ENCODE peak calls at places on chromosomes 4 and X, in four cellular contexts. H, J, D and K are unnamed samples.

GRCh38 chrX:31499120-31499519 is 427.3 kb upstream of the FTHL17 start:
- DNase-seq in D (peak), J (no peak), H (no peak), K (no peak)

GRCh38 chr4:98092833-98093439 is 50.3 kb downstream of the STPG2 start:
- DNase-seq in J (no peak), H (no peak), D (peak), K (peak)

GRCh38 chr4:139740531-139741041 is 75.0 kb downstream of the MGST2 start:
- DNase-seq in J (no peak), H (no peak), D (peak), K (peak)

GRCh38 chr4:150368667-150369066 is 213.3 kb upstream of the MAB21L2 start:
- DNase-seq in D (no peak), H (no peak), J (no peak), K (no peak)

GRCh38 chr4:8233672-8234484 is 34.8 kb downstream of the SH3TC1 start:
- DNase-seq in D (no peak), J (no peak), H (no peak), K (no peak)

GRCh38 chrX:44871114-44871645 is 1.8 kb upstream of the KDM6A start:
- DNase-seq in H (no peak), J (no peak), D (no peak), K (no peak)

GRCh38 chr4:15232725-15233597 is 194.9 kb upstream of the C1QTNF7 start:
- DNase-seq in H (no peak), J (no peak), D (no peak), K (no peak)

GRCh38 chrX:73577368-73577767 is 14.4 kb downstream of the CHIC1 start:
- DNase-seq in D (peak), H (no peak), J (no peak), K (no peak)

GRCh38 chrX:120761810-120762209 is 113.9 kb downstream of the CT47B1 start:
- DNase-seq in H (no peak), D (peak), J (no peak), K (no peak)

GRCh38 chr4:7571736-7572135 is 137.0 kb upstream of the PSAPL1 start:
- DNase-seq in H (no peak), J (no peak), D (no peak), K (no peak)

GRCh38 chr4:127604949-127605709 is 27.6 kb upstream of the INTU start:
- DNase-seq in D (peak), H (no peak), J (peak), K (peak)

GRCh38 chr4:182277402-182277801 is 34.2 kb downstream of the TENM3 start:
- DNase-seq in J (no peak), D (no peak), H (no peak), K (no peak)

DNA sequence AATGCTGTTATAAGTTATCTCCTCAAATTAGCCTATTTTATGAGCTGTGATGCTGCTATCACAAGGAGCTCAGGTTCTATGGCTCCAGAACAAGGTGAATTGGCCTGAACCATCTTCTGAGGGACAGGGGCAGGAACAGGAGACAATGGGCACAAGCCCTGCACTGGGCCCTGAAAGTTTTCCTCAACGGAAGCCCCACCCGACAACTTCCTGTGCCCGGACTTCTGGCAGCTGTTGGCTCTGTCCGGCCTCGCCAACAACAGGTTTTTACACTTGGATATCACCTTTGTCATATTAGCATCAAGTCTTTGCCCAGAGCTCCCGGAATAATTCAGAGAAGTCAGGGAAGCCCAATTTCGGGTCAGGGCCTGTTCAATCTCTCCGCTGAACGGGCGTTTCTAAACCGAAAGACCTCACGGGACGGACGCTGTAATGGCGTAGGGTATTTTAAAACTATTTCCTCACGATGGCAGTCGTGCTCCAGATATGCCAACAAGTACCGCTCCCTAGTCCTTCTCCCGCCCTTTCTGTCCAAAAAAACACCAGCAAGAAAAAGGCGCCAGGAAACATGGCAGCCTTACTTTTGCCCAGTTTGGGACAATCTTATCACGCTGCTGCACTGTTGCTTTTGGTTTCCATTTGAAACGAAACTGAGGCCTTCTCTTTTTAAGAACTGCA is 201.0 kb upstream of the STK26 start:
- DNase-seq in J (no peak), H (peak), D (peak), K (no peak)
- TF ChIP-seq CTCF in J (no peak), H (peak), D (no peak), K (no peak)

DNA sequence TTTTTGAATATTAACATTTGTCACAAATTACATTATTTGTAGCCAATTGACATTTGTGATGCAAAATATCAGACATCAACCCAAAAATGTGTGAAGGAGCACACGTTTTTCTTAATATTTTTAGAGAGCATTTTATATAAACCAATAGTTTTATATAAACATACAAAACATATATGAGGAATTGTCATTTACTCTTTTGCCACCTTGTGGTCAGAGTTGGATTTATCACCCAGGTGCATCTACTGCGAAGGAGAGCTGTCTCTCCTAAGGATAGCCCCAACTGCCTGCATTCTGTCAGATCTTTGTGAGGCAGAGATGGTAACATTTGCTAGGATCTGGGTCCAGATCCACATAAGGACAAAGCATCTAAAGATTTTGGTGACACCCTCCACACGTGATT is 2.5 kb upstream of the USP27X start:
- DNase-seq in D (peak), H (no peak), J (peak), K (peak)
- TF ChIP-seq MAX in D (no peak), H (no peak), J (no peak), K (no peak)

GRCh38 chr4:1799997-1800375 is 6.9 kb downstream of the FGFR3 start:
- DNase-seq in J (no peak), D (no peak), H (no peak), K (no peak)

GRCh38 chr4:1799364-1799996 is 6.4 kb downstream of the FGFR3 start:
- DNase-seq in H (no peak), D (no peak), J (no peak), K (no peak)

GRCh38 chr4:1797861-1798529 is 4.9 kb downstream of the FGFR3 start:
- DNase-seq in J (no peak), D (no peak), H (no peak), K (peak)

GRCh38 chr4:1797298-1797860 is 4.3 kb downstream of the FGFR3 start:
- DNase-seq in H (no peak), D (no peak), J (no peak), K (no peak)

DNA sequence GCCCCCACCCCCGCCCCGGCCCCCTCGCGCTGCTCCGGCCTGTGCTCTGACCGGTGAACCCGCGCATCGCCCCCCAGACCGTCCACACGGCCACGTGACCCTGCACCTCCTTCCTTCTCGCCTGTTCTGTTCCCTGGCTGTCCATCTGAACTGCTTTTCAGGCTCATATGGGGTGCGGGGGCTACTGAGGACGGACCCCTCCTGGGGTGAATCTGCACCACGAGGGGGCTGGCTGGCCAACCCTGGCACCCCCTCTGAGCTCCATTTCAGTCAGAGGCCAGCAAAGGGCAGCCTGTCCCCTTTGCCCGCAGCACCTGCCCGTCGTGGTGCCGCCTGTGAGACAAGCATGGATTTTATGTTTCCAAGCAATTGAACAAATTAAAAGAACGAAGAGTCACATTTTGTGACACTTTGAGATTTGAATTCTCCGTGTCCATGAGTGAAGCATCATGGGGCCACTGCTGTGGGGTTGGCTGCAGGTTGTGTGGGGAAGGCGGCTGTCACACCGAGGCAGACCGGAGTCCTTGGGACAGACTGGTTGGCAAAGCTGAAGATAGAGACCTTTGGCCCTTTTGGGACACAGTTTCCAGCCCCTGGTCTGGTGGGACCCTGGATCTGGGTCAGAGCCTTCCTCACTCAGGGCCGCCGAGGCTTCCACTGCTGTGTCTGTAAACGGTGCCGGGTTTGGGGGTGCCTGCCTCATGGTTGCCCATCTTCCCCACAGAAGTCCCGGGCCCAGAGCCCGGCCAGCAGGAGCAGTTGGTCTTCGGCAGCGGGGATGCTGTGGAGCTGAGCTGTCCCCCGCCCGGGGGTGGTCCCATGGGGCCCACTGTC is 5.7 kb downstream of the FGFR3 start:
- DNase-seq in J (no peak), D (no peak), H (no peak), K (no peak)
- TF ChIP-seq CTCF in J (no peak), D (no peak), H (no peak), K (no peak)

DNA sequence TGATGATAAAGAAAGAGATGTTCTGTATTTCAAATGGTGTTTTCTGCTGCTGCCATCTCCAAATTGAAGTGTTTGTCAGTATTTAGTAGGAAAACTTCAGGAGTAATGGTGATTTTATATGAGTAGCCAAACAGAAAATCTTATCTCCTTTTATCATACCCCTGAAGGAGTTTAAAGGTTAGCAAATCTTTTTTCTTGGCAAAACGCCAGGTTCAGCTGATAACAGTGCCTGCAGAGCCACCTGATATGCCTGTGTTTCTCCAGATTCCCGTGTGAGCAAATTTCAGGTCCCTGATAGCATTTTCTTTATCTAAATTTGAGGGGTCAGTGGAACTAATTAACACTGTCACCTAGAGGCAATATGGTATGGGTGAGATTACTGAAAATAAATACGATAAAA is 65.8 kb upstream of the ETNPPL start:
- DNase-seq in J (no peak), D (no peak), H (no peak), K (no peak)
- TF ChIP-seq MAX in J (no peak), D (no peak), H (no peak), K (no peak)

DNA sequence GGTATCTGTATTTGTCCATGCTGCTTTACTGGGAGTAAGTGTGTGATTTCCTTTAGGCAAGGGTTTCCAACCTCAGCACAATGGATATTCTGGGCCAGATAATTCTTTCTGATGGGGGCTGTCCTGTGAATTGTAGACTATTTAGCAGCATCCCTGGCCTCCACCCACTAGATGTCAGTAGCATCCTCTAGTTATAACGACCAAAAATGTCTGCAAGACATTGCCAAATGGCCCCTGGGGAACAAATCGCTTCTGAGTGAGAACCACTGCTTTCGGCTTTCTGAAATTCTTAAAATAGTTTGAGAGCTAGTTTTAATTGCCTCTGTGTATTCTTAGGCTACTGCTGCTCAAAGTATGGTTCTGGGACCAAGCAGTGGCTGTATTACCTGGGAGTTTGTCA is 81.2 kb upstream of the GPM6B start:
- DNase-seq in J (peak), D (peak), H (peak), K (peak)
- TF ChIP-seq CTCF in J (peak), D (no peak), H (peak), K (peak)